ENCODE peak calls at places on chromosome 18, in four cellular contexts. C, B, P and X are unnamed samples.

GRCh38 chr18:10047237-10047636 is 133.4 kb downstream of the VAPA start:
- DNase-seq in C (no peak), B (no peak), P (no peak), X (no peak)

GRCh38 chr18:62610509-62611394 is 87.9 kb downstream of the ZCCHC2 start:
- DNase-seq in C (no peak), B (no peak), P (no peak), X (no peak)

GRCh38 chr18:31440787-31441186 is 6.8 kb upstream of the DSG3 start:
- DNase-seq in C (no peak), B (no peak), P (no peak), X (no peak)

GRCh38 chr18:13392899-13393298 is 174.3 kb downstream of the LDLRAD4 start:
- DNase-seq in C (no peak), B (no peak), P (peak; percentile 36), X (no peak)

GRCh38 chr18:56248613-56249235 is 389.7 kb downstream of the TXNL1 start:
- DNase-seq in C (no peak), B (peak; percentile 3), P (no peak), X (no peak)

GRCh38 chr18:69584429-69584828 is 183.7 kb downstream of the DOK6 start:
- DNase-seq in C (no peak), B (no peak), P (no peak), X (no peak)

GRCh38 chr18:74722237-74722636 is 124.6 kb downstream of the ZNF407 start:
- DNase-seq in C (no peak), B (no peak), P (no peak), X (no peak)

GRCh38 chr18:55998071-55998522 is 410.1 kb upstream of the TCF4 start:
- DNase-seq in C (no peak), B (no peak), P (no peak), X (no peak)

GRCh38 chr18:9565407-9565806 is 49.0 kb downstream of the PPP4R1 start:
- DNase-seq in C (no peak), B (no peak), P (no peak), X (no peak)

GRCh38 chr18:24398515-24398914 is 891 bp upstream of the OSBPL1A start:
- DNase-seq in C (no peak), B (no peak), P (no peak), X (no peak)

GRCh38 chr18:55982992-55983391 is 395.0 kb upstream of the TCF4 start:
- DNase-seq in C (no peak), B (no peak), P (no peak), X (no peak)

GRCh38 chr18:67845035-67845434 is 328.5 kb upstream of the DSEL start:
- DNase-seq in C (no peak), B (no peak), P (no peak), X (no peak)

GRCh38 chr18:8562065-8562464 is 47.2 kb upstream of the RAB12 start:
- DNase-seq in C (no peak), B (no peak), P (no peak), X (no peak)

GRCh38 chr18:29164993-29165599 is 988.2 kb upstream of the CDH2 start:
- DNase-seq in C (no peak), B (no peak), P (no peak), X (no peak)

GRCh38 chr18:44840053-44840826 is 159.6 kb downstream of the SETBP1 start:
- DNase-seq in C (no peak), B (no peak), P (peak; percentile 75), X (no peak)

GRCh38 chr18:21184396-21184996 is 57.5 kb upstream of the GREB1L start:
- DNase-seq in C (no peak), B (no peak), P (no peak), X (no peak)

GRCh38 chr18:32553174-32553573 is 82.5 kb upstream of the GAREM1 start:
- DNase-seq in C (no peak), B (no peak), P (no peak), X (no peak)

GRCh38 chr18:36505701-36506100 is 208.2 kb downstream of the FHOD3 start:
- DNase-seq in C (no peak), B (no peak), P (no peak), X (no peak)

GRCh38 chr18:41075212-41075611 is 879.8 kb upstream of the PIK3C3 start:
- DNase-seq in C (no peak), B (no peak), P (no peak), X (no peak)

GRCh38 chr18:2794159-2794558 is 52.6 kb upstream of the EMILIN2 start:
- DNase-seq in C (no peak), B (no peak), P (no peak), X (no peak)
- TF ChIP-seq CTCF in C (no peak), B (no peak), P (no peak), X (no peak)

DNA sequence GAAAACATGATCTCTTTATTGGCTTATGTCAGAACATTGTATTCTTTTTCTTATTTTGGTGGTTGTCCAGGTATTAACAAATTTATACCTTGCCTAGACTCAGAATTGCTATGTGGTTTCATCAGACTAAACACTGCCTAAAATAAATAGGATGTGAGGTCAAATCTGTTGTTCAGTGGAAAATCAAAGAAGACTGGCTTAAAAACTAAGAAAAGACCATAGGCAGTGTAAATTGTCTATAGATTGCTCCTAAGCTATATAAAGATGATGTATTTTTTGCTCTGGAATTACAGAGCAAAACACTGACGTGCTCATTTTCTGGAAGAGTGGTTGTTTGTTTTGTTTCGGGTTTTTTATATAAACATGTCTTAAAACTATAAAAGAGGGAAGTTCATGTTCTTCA is 266.1 kb downstream of the ALPK2 start:
- DNase-seq in C (no peak), B (no peak), P (no peak), X (no peak)
- TF ChIP-seq CTCF in C (no peak), B (no peak), P (no peak), X (no peak)

DNA sequence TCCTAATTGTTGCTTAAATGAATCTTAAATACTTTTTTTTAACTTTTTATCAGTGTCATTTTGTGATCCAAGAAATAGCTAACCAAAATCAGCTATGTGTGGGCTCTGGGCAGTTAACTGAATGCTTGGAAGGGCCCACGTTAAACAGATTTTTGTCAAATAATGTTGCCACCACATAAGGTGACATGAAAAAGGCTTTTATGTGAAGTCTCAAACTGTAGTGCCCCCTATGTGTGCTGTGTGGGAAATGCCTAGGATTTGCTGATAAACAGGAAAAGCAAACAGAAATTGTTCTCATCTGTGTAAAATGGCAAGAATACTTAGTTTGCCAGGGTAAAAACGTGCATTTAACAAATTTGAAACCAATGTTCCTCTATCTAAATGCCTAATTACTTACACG is 242.2 kb downstream of the ZNF516 start:
- DNase-seq in C (no peak), B (peak; percentile 32), P (no peak), X (no peak)
- TF ChIP-seq CTCF in C (no peak), B (peak; percentile 21), P (no peak), X (peak; percentile 75)

DNA sequence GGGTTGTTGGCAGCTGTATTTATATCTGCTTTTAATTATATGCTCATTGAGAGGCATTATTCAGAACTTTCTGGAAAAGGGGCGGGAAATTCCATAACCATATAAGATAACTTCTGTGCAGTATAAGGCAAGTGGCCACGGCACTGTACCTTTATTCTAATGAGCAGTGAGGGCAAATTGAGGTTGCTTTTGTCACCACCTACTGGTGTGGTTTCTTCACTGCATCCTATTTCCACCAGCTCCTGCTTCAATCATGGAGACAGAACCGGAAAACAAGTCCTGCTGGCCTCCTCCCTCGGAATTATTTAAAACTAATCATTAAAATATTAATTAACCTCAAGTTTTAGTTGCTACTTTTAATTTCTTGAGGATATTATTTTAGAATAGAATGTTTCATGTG is 759.4 kb downstream of the CBLN2 start:
- DNase-seq in C (no peak), B (peak; percentile 22), P (no peak), X (no peak)
- TF ChIP-seq CTCF in C (no peak), B (peak; percentile 41), P (no peak), X (peak; percentile 66)